ENCODE peak calls at places on chromosomes 2 and 18, in five cellular contexts. R is NB4, U is HFF-Myc, E is uterus, A is HFFc6. D is an unnamed sample.

GRCh38 chr2:12267042-12267441 is 449.7 kb upstream of the TRIB2 start:
- DNase-seq in R (no peak), U (no peak), E (no peak), A (no peak), D (no peak)

GRCh38 chr2:39256040-39256439 is 12.3 kb upstream of the CDKL4 start:
- DNase-seq in R (no peak), U (no peak), E (no peak), A (no peak), D (no peak)

GRCh38 chr2:132668986-132669853 is 785 bp downstream of the LYPD1 start:
- DNase-seq in R (no peak), U (no peak), E (no peak), A (no peak), D (no peak)

GRCh38 chr2:241618296-241618805 is 18.6 kb downstream of the THAP4 start:
- DNase-seq in R (no peak), U (no peak), E (no peak), A (no peak), D (no peak)

GRCh38 chr18:304887-305529 is 37.2 kb upstream of the THOC1 start:
- DNase-seq in R (no peak), U (no peak), E (no peak), A (no peak), D (no peak)

GRCh38 chr2:63665806-63666205 is 77.0 kb downstream of the MDH1 start:
- DNase-seq in R (no peak), U (peak), E (no peak), A (peak), D (no peak)

GRCh38 chr2:165582409-165582808 is 112.9 kb downstream of the CSRNP3 start:
- DNase-seq in R (no peak), U (no peak), E (no peak), A (no peak), D (no peak)

GRCh38 chr2:207892676-207893402 is 123.1 kb upstream of the FZD5 start:
- DNase-seq in R (no peak), U (no peak), E (no peak), A (no peak), D (no peak)

GRCh38 chr18:77177009-77177408 is 44.4 kb upstream of the MBP start:
- DNase-seq in R (no peak), U (no peak), E (no peak), A (peak), D (no peak)

GRCh38 chr2:217551229-217551909 is 451.4 kb downstream of the TNS1 start:
- DNase-seq in R (no peak), U (no peak), E (no peak), A (peak), D (no peak)

GRCh38 chr18:44682871-44683221 is 2.2 kb downstream of the SETBP1 start:
- DNase-seq in R (no peak), U (no peak), E (peak), A (no peak), D (no peak)

DNA sequence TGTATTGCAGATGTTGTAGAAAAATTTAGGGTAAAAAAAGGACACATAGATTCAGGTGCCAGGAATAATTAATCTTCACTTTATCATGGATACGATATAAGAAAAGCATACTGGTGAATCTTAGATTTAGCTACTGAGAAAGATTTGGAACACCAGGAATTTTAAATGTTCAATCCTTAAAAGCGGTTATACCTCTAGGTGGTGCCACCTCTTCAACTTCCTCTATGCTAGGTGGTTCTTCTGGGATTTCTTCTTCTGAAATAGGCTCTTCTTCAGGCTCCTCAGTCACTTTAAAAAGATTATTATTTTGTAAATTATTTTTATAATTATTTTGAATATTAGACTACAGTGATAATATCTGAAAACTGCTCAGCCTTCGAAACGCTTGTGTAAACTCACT is 133.1 kb downstream of the TTN start:
- DNase-seq in R (peak), U (no peak), E (no peak), A (no peak), D (no peak)
- TF ChIP-seq CTCF in R (no peak), U (no peak), E (no peak), A (peak), D (no peak)

GRCh38 chr2:232875256-232876070 is 5.4 kb downstream of the SNORC start:
- DNase-seq in R (no peak), U (no peak), E (no peak), A (no peak), D (no peak)
- TF ChIP-seq CTCF in R (no peak), U (no peak), E (no peak), A (no peak), D (no peak)

GRCh38 chr2:160353166-160353565 is 140.4 kb downstream of the RBMS1 start:
- DNase-seq in R (peak), U (no peak), E (no peak), A (no peak), D (no peak)
- TF ChIP-seq CTCF in R (peak), U (peak), E (no peak), A (peak), D (no peak)

GRCh38 chr2:127650041-127650784 is 4.3 kb downstream of the GPR17 start:
- DNase-seq in R (no peak), U (no peak), E (no peak), A (no peak), D (no peak)
- TF ChIP-seq CTCF in R (no peak), U (no peak), E (no peak), A (peak), D (no peak)

DNA sequence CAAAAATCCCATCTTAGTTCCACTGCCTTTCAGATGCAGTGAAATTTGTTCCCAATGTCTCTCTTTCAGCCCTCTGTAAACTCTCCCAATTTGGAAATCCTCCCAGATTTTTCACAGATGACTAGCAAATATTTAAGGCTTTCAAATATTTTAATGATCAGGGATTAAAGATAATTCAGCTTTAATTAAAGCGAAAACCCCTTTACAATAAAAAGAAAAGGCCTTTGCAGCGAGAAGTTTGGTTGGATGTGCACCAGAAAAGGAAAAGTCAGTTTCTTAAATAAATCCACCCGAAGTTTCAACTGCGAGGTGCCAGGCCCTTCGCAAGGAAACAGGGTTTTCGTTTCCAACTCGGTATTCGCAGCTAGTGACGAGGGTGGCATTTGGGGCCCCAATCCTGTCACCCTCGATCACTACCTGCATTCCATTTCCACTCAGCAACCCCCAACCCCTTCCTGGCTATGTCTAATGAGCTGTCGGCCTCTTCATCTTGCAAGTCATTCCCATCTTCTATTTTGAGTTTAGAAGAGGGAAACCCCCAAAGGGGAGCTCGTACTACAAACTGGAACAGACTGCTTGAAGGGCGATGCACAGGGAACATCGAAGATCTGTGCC is 1.5 kb downstream of the RAX start:
- DNase-seq in R (no peak), U (no peak), E (no peak), A (no peak), D (no peak)
- TF ChIP-seq CTCF in R (no peak), U (no peak), E (no peak), A (no peak), D (no peak)

DNA sequence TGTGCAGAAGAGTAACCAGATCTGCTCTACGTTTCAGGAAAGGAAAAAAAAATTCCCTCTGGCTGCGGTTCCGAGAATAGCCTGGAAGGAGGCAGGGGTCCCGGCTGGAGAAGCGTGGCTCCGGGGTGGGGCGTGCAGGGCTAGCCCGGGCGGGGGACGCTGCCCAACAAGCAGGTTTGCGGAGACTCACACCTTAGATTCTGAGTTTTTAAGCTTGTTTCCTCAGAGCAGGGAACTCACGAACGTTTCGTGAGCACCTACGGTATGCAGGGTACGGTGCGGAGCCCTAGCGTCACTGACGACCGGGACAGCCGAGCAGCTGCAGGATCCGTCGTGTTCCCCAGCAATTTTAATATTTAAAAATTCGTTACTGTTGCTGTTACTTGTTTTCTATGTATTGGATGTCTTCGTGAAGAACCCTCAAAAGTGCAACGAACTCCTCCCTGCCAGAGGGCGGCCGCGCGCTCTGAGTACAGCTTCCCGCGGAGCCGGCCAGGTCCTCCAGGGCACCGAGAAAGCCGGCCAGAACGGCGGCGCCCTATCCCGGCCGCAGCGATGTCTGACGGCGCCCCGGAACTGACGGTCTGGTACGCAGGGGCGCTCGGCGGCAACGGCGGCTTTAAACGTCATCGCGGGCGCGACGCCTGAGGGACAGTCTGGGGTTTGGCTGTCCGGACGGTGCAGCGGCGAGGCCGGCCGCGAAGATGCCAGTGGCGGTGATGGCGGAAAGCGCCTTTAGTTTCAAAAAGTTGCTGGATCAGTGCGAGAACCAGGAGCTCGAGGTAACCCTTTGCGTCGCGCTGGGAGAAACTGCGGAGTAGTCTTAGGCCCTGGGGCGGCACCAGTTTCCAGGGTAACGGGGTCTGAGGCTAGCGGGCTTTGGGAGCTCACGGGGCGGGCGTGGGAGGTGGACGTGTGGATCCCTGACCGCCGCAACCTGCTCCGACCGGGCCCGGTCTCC is at the start of gene COPS8:
- DNase-seq in R (peak), U (peak), E (peak), A (peak), D (peak)
- TF ChIP-seq CTCF in R (peak), U (no peak), E (peak), A (peak), D (no peak)

GRCh38 chr2:125224830-125225229 is 1199.7 kb downstream of the CNTNAP5 start:
- DNase-seq in R (peak), U (no peak), E (no peak), A (no peak), D (no peak)

GRCh38 chr2:125224188-125224587 is 1199.1 kb downstream of the CNTNAP5 start:
- DNase-seq in R (no peak), U (no peak), E (no peak), A (no peak), D (no peak)

GRCh38 chr2:125227843-125228392 is 1202.8 kb downstream of the CNTNAP5 start:
- DNase-seq in R (no peak), U (no peak), E (no peak), A (no peak), D (no peak)
- TF ChIP-seq CTCF in R (peak), U (no peak), E (no peak), A (no peak), D (no peak)

GRCh38 chr18:49884959-49885358 is 71.6 kb upstream of the ACAA2 start:
- DNase-seq in R (no peak), U (no peak), E (no peak), A (no peak), D (no peak)

GRCh38 chr18:49890041-49890440 is 76.7 kb upstream of the ACAA2 start:
- DNase-seq in R (no peak), U (no peak), E (no peak), A (no peak), D (no peak)

GRCh38 chr18:49892148-49892924 is 79.0 kb upstream of the ACAA2 start:
- DNase-seq in R (no peak), U (no peak), E (no peak), A (no peak), D (no peak)

GRCh38 chr18:49884465-49884864 is 71.1 kb upstream of the ACAA2 start:
- DNase-seq in R (no peak), U (no peak), E (no peak), A (no peak), D (no peak)

DNA sequence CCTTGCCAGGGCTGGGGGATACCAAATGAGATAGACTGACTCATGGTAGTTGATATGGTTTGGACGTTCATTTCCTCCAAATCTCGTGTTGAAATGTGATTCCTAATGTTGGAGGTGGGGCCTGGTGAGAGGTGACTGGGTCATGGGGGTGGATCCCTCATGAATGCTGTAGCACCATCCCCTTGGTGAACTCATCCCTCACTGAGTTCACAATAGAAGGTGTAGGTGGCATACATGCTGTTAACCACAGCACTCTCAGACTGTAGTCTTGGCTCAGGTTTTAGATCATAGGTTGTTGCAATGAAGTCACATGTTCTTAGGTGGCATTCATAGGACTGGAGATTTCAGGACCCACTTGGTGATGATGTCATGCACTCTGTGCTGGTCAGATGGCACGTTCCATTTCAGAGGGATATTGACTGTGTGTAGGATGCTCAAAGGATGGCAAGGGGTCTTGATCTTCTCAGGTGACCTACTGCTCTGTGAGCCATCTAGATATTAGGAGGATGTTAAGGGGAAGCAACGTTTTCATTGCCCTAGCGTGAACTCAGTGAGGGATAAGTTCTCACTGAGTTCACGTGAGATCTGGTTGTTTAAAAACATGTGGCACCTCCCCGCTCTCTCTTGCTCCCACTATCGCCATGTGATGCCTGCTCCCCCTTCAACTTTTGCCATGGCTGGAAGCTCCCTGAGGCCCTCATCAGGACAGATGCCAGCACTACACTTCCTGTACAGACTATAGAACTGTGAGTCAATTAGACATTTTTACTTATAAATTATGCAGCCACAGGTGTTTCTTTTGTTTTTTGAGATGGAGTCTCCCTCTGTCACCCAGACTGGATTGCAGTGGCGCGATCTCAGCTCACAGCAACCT is 73.8 kb upstream of the ACAA2 start:
- DNase-seq in R (peak), U (no peak), E (no peak), A (no peak), D (no peak)
- TF ChIP-seq CTCF in R (no peak), U (peak), E (no peak), A (no peak), D (no peak)

GRCh38 chr2:105179469-105180372 is 61.8 kb upstream of the GPR45 start:
- DNase-seq in R (peak), U (peak), E (no peak), A (peak), D (no peak)
- TF ChIP-seq CTCF in R (peak), U (peak), E (no peak), A (peak), D (no peak)

GRCh38 chr2:235098273-235098672 is 146.5 kb downstream of the SH3BP4 start:
- DNase-seq in R (no peak), U (no peak), E (no peak), A (no peak), D (no peak)
- TF ChIP-seq CTCF in R (no peak), U (no peak), E (no peak), A (no peak), D (no peak)

D was measured in activated B cell treated with CpG ODN at 0.5 μM for 24 hours.